ENCODE peak calls at places on chromosomes 7 and 10, in nine cellular contexts. One of them, this sample, is unnamed.

GRCh38 chr10:480928-481551 is 208.4 kb downstream of the DIP2C start:
- DNase-seq in LoVo: no peak
- DNase-seq in COLO829: peak; percentile 16
- DNase-seq in activated T-cell treated with anti-CD3 and anti-CD28 coated beads, Interleukin-2, amount 50 U/mL, for 1 hour: no peak
- DNase-seq in NCI-H1694: peak; percentile 86
- DNase-seq in cardiac muscle cell: peak; percentile 56
- DNase-seq in mucosa of gallbladder: peak; percentile 51
- DNase-seq in K562: no peak
- DNase-seq in NCI-H1930: no peak
- DNase-seq in this sample: no peak

GRCh38 chr7:1649751-1650326 is 20.2 kb upstream of the ELFN1 start:
- DNase-seq in COLO829: no peak
- DNase-seq in K562: no peak
- DNase-seq in mucosa of gallbladder: no peak
- DNase-seq in NCI-H1930: no peak
- DNase-seq in NCI-H1694: no peak
- DNase-seq in LoVo: no peak
- DNase-seq in cardiac muscle cell: no peak
- DNase-seq in activated T-cell treated with anti-CD3 and anti-CD28 coated beads, Interleukin-2, amount 50 U/mL, for 1 hour: no peak
- DNase-seq in this sample: no peak

GRCh38 chr10:88598060-88598459 is 11.5 kb downstream of the LIPJ start:
- DNase-seq in COLO829: no peak
- DNase-seq in cardiac muscle cell: no peak
- DNase-seq in NCI-H1930: no peak
- DNase-seq in K562: no peak
- DNase-seq in NCI-H1694: no peak
- DNase-seq in mucosa of gallbladder: no peak
- DNase-seq in LoVo: no peak
- DNase-seq in activated T-cell treated with anti-CD3 and anti-CD28 coated beads, Interleukin-2, amount 50 U/mL, for 1 hour: no peak
- DNase-seq in this sample: no peak

GRCh38 chr7:124202546-124202945 is 169.7 kb upstream of the TMEM229A start:
- DNase-seq in cardiac muscle cell: no peak
- DNase-seq in NCI-H1930: no peak
- DNase-seq in COLO829: no peak
- DNase-seq in mucosa of gallbladder: no peak
- DNase-seq in LoVo: no peak
- DNase-seq in activated T-cell treated with anti-CD3 and anti-CD28 coated beads, Interleukin-2, amount 50 U/mL, for 1 hour: no peak
- DNase-seq in NCI-H1694: no peak
- DNase-seq in K562: no peak
- DNase-seq in this sample: no peak

GRCh38 chr10:131781791-131782190 is 119.0 kb upstream of the PPP2R2D start:
- DNase-seq in NCI-H1694: no peak
- DNase-seq in activated T-cell treated with anti-CD3 and anti-CD28 coated beads, Interleukin-2, amount 50 U/mL, for 1 hour: no peak
- DNase-seq in LoVo: no peak
- DNase-seq in COLO829: no peak
- DNase-seq in mucosa of gallbladder: no peak
- DNase-seq in K562: no peak
- DNase-seq in NCI-H1930: no peak
- DNase-seq in cardiac muscle cell: no peak
- DNase-seq in this sample: no peak

GRCh38 chr10:72308320-72308987 is 34.7 kb downstream of the DDIT4 start:
- DNase-seq in K562: peak; percentile 96
- DNase-seq in COLO829: peak; percentile 38
- DNase-seq in NCI-H1694: no peak
- DNase-seq in cardiac muscle cell: peak; percentile 64
- DNase-seq in mucosa of gallbladder: peak; percentile 79
- DNase-seq in LoVo: peak; percentile 92
- DNase-seq in activated T-cell treated with anti-CD3 and anti-CD28 coated beads, Interleukin-2, amount 50 U/mL, for 1 hour: no peak
- DNase-seq in NCI-H1930: no peak
- DNase-seq in this sample: no peak

GRCh38 chr10:79221110-79222051 is 125.9 kb upstream of the PPIF start:
- DNase-seq in LoVo: no peak
- DNase-seq in cardiac muscle cell: peak; percentile 77
- DNase-seq in NCI-H1694: peak; percentile 83
- DNase-seq in activated T-cell treated with anti-CD3 and anti-CD28 coated beads, Interleukin-2, amount 50 U/mL, for 1 hour: no peak
- DNase-seq in COLO829: no peak
- DNase-seq in K562: peak; percentile 26
- DNase-seq in mucosa of gallbladder: peak; percentile 82
- DNase-seq in NCI-H1930: no peak
- DNase-seq in this sample: no peak

GRCh38 chr7:44368885-44369284 is 43.5 kb upstream of the CAMK2B start:
- DNase-seq in NCI-H1694: no peak
- DNase-seq in NCI-H1930: no peak
- DNase-seq in LoVo: no peak
- DNase-seq in mucosa of gallbladder: no peak
- DNase-seq in COLO829: no peak
- DNase-seq in activated T-cell treated with anti-CD3 and anti-CD28 coated beads, Interleukin-2, amount 50 U/mL, for 1 hour: no peak
- DNase-seq in cardiac muscle cell: no peak
- DNase-seq in K562: no peak
- DNase-seq in this sample: no peak

GRCh38 chr7:141359740-141360413 is 191.3 kb upstream of the AGK start:
- DNase-seq in cardiac muscle cell: no peak
- DNase-seq in LoVo: peak; percentile 12
- DNase-seq in mucosa of gallbladder: no peak
- DNase-seq in NCI-H1694: no peak
- DNase-seq in NCI-H1930: no peak
- DNase-seq in activated T-cell treated with anti-CD3 and anti-CD28 coated beads, Interleukin-2, amount 50 U/mL, for 1 hour: no peak
- DNase-seq in K562: no peak
- DNase-seq in COLO829: peak; percentile 51
- DNase-seq in this sample: no peak